ENCODE peak calls at places on chromosomes 12 and 14, in seven cellular contexts. V is epithelial cell of proximal tubule, O is HFF-Myc, G is astrocyte of the spinal cord, S is adipocyte, I is astrocyte of the cerebellum, U is small intestine. J is an unnamed sample.

GRCh38 chr12:51771008-51771407 is 77.5 kb downstream of the FIGNL2 start:
- DNase-seq in O (no peak), G (no peak), S (peak), I (no peak), V (no peak), U (peak), J (no peak)

GRCh38 chr14:91858536-91859275 is 8.6 kb downstream of the TC2N start:
- DNase-seq in V (no peak), S (peak), I (peak), U (peak), O (peak), G (peak), J (no peak)

GRCh38 chr14:102527255-102528232 is 18.0 kb upstream of the ANKRD9 start:
- DNase-seq in I (no peak), O (no peak), S (no peak), V (no peak), G (no peak), U (peak), J (no peak)

GRCh38 chr12:53051058-53051880 is 1.4 kb downstream of the TNS2 start:
- DNase-seq in G (no peak), U (peak), S (peak), V (peak), O (no peak), I (no peak), J (peak)

GRCh38 chr12:34300376-34301250 is 278.3 kb downstream of the ALG10 start:
- DNase-seq in S (no peak), V (no peak), O (no peak), I (no peak), U (no peak), G (no peak), J (no peak)

GRCh38 chr14:47150267-47150666 is 498.7 kb upstream of the RPL10L start:
- DNase-seq in S (no peak), O (no peak), G (no peak), V (no peak), I (no peak), U (no peak), J (no peak)

GRCh38 chr12:122354958-122355641 is 67.4 kb downstream of the CLIP1 start:
- DNase-seq in V (no peak), G (no peak), I (no peak), U (no peak), O (no peak), S (no peak), J (no peak)

GRCh38 chr14:42224053-42224888 is 617.6 kb downstream of the LRFN5 start:
- DNase-seq in G (peak), I (peak), V (no peak), U (peak), S (peak), O (peak), J (peak)

GRCh38 chr12:49805409-49805808 is 22.8 kb downstream of the NCKAP5L start:
- DNase-seq in V (no peak), S (no peak), O (no peak), G (no peak), U (no peak), I (no peak), J (no peak)

GRCh38 chr12:105229446-105229845 is 6.5 kb downstream of the APPL2 start:
- DNase-seq in V (no peak), I (no peak), S (no peak), G (no peak), O (no peak), U (peak), J (no peak)

GRCh38 chr14:68807148-68807600 is 14.3 kb upstream of the ZFP36L1 start:
- DNase-seq in S (peak), V (no peak), G (peak), O (no peak), U (peak), I (no peak), J (peak)

GRCh38 chr14:52840916-52841315 is 49.5 kb upstream of the GNPNAT1 start:
- DNase-seq in G (peak), O (no peak), V (no peak), U (no peak), I (no peak), S (peak), J (no peak)

GRCh38 chr14:69592923-69593677 is 18.3 kb upstream of the SUSD6 start:
- DNase-seq in S (peak), O (peak), U (no peak), I (peak), V (no peak), G (peak), J (no peak)

GRCh38 chr14:83991666-83992065 is 1538.3 kb upstream of the FLRT2 start:
- DNase-seq in V (no peak), O (no peak), S (no peak), G (no peak), I (no peak), U (no peak), J (no peak)

GRCh38 chr14:20501346-20501745 is 4.0 kb upstream of the RNASE10 start:
- DNase-seq in S (peak), I (no peak), O (no peak), G (peak), V (no peak), U (peak), J (no peak)

GRCh38 chr12:678747-679712 is 15.8 kb upstream of the NINJ2 start:
- DNase-seq in O (no peak), V (no peak), U (no peak), S (no peak), I (no peak), G (no peak), J (no peak)

GRCh38 chr12:95763809-95764253 is 26.7 kb downstream of the NTN4 start:
- DNase-seq in O (peak), U (peak), I (peak), V (no peak), G (peak), S (peak), J (no peak)

GRCh38 chr14:69842671-69843407 is 36.4 kb upstream of the SMOC1 start:
- DNase-seq in I (no peak), V (no peak), U (no peak), S (no peak), G (no peak), O (no peak), J (no peak)

GRCh38 chr14:58617619-58618018 is 20.1 kb upstream of the DACT1 start:
- DNase-seq in S (no peak), U (no peak), V (no peak), O (no peak), G (no peak), I (no peak), J (no peak)

GRCh38 chr12:69929125-69929524 is 104.1 kb downstream of the MYRFL start:
- DNase-seq in O (no peak), S (no peak), U (no peak), G (peak), V (no peak), I (no peak), J (no peak)

GRCh38 chr12:71160585-71160984 is 2.8 kb upstream of the TSPAN8 start:
- DNase-seq in G (no peak), O (no peak), S (no peak), V (no peak), I (no peak), U (peak), J (no peak)

GRCh38 chr12:2414810-2415567 is 362.2 kb downstream of the CACNA1C start:
- DNase-seq in V (no peak), O (no peak), S (peak), G (no peak), U (no peak), I (no peak), J (no peak)

GRCh38 chr12:107990325-107990724 is 138.8 kb upstream of the WSCD2 start:
- DNase-seq in U (peak), O (no peak), V (no peak), G (no peak), I (no peak), S (peak), J (peak)

GRCh38 chr12:54561164-54561563 is 11.8 kb downstream of the PDE1B start:
- DNase-seq in G (no peak), I (no peak), O (no peak), S (peak), V (no peak), U (no peak), J (peak)

GRCh38 chr12:4979737-4980136 is 63.9 kb upstream of the KCNA5 start:
- DNase-seq in I (no peak), O (no peak), U (no peak), V (no peak), S (no peak), G (no peak), J (no peak)

GRCh38 chr12:121026274-121027045 is 10.2 kb upstream of the C12orf43 start:
- DNase-seq in S (no peak), U (peak), V (no peak), G (no peak), I (no peak), O (no peak), J (no peak)

DNA sequence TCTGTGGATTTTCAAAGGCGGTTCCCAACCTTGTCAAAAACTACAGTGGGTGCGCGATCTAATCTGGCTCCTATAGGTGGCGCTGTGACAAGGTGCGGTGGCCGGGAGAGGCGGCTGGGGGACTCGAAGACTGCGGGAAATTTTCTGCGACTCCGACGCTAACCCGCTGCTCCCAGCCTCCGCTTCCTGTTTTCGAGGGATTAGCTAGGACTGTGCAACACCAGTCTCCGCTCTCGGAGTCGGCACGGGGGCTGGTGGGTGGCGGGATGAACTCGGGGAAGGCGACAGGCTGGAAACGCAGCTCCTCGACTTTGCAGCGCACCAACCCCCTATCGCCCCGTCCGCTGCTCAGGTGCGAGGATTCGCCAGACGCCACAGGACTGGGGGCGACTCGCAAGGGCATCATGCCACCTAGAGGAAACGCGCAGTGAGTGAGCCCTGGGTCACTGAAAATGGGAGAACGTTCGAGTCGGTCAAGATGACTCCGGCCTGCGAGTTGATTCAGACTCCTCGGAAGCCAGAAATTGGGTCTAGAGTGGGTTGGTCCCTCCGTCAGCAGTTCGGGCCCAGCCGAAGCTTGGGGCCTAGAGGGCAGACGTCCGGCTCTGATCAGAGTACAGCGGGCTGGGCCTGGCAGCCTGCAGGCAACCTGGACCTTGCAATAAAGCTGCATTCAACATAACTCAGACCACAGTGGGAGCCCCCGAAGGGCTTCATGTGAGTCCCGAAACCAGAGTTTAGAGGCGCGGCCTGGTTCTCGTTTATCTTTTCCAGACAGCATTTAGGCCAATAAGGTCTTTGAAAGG is 5.5 kb upstream of the PAX9 start:
- DNase-seq in V (no peak), O (no peak), I (no peak), G (no peak), U (peak), S (peak), J (no peak)
- H3K4me3 ChIP-seq in V (no peak), O (no peak), I (no peak), G (peak), U (no peak), S (no peak), J (peak)

DNA sequence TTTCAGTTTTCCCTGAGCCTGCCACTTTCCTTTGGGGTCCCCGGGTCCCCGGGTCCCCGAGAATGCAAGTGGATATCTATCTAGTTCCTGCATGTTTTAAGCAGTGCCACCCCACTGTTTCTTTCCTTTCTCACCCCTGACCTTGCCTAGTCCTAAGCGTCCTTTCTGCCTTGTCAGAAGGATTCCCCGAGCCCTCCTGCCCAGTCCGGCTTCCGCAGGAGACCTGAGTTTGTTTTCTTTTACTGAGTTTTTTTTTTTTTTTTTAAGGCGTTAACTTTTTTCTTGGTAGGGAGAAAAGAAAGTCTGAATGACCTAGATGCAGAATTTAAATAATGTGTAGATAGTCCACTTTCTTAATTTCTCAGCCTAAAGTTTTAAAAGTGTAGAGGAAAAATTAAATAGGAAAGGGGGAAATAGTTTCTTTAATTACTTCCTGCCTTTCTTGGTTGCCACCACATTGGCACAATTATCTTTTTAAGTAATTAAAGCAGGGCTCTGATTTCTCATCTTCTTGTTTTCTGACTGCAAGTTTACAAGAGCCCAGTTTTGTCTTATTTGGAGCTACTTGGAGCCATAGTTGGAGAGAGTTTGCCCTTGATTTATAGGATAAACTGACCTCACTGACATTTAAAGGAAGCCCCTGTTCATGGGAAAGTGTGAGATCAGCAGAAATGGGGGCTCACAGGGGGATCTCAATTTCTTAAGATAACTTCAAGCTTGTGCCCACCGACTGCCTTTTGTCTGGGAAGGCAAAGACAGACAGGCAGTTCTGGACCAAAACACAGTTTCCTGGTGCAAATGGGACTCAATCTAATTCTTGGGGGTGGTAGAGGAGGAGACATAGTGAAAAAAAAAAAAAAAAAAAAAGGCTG is 2.9 kb downstream of the PAX9 start:
- DNase-seq in O (no peak), G (no peak), I (no peak), V (no peak), S (peak), U (no peak), J (no peak)
- H3K4me3 ChIP-seq in O (no peak), G (no peak), I (no peak), V (no peak), S (no peak), U (no peak), J (peak)

GRCh38 chr12:75754141-75754540 is 242.7 kb upstream of the KRR1 start:
- DNase-seq in S (no peak), I (no peak), G (no peak), O (no peak), V (no peak), U (no peak), J (no peak)

GRCh38 chr12:75751769-75752471 is 240.5 kb upstream of the KRR1 start:
- DNase-seq in U (peak), O (no peak), I (no peak), S (no peak), V (no peak), G (no peak), J (no peak)

GRCh38 chr12:75754698-75755097 is 243.3 kb upstream of the KRR1 start:
- DNase-seq in I (no peak), G (no peak), O (no peak), U (no peak), V (no peak), S (no peak), J (no peak)

GRCh38 chr12:75747572-75747995 is 236.2 kb upstream of the KRR1 start:
- DNase-seq in S (peak), O (peak), I (no peak), V (no peak), G (peak), U (no peak), J (no peak)

DNA sequence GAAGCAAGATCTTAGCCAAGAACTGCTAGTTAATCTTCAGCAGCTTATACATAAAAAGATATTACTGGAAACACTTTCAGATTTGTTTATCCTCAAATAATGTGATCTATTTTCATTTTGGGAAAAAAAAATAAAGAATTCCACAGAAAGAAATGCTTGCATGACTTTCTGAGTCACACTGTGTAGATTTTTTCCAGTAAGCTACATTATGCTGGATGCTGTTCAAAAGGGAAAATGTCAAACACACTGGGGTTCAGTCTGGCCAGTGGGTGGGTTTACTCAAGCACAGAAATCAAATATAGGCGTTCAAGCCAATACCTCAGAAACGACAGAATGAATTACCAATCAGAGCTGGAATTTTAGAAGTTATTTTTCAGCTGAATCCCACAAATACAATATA is 239.5 kb upstream of the KRR1 start:
- DNase-seq in G (peak), S (peak), I (peak), O (no peak), U (no peak), V (no peak), J (no peak)
- H3K4me3 ChIP-seq in G (no peak), S (peak), I (no peak), O (no peak), U (no peak), V (no peak), J (no peak)

GRCh38 chr12:12893438-12893837 is 2.1 kb downstream of the GPRC5A start:
- DNase-seq in S (no peak), O (no peak), U (no peak), V (no peak), G (no peak), I (no peak), J (no peak)
- H3K4me3 ChIP-seq in S (no peak), O (peak), U (no peak), V (peak), G (no peak), I (no peak), J (no peak)

J was measured in left ventricle myocardium inferior.